ENCODE peak calls at places on chromosomes 12 and 14, in four cellular contexts. S is A549, U is GM12878, Q is HepG2. P is an unnamed sample.

GRCh38 chr14:49971156-49972141 is 78.6 kb downstream of the ARF6 start:
- DNase-seq in S (no peak), U (peak), Q (no peak), P (no peak)

GRCh38 chr12:79299447-79300198 is 391.1 kb downstream of the PAWR start:
- DNase-seq in S (no peak), U (no peak), Q (peak), P (no peak)

GRCh38 chr12:48265792-48266191 is 62.7 kb upstream of the OR10AD1 start:
- DNase-seq in S (no peak), U (no peak), Q (no peak), P (no peak)

GRCh38 chr12:18853570-18854366 is 115.8 kb downstream of the CAPZA3 start:
- DNase-seq in S (no peak), U (no peak), Q (no peak), P (no peak)

GRCh38 chr12:60842166-60842565 is 1246.3 kb downstream of the SLC16A7 start:
- DNase-seq in S (no peak), U (no peak), Q (no peak), P (no peak)

GRCh38 chr12:77953515-77953914 is 122.8 kb downstream of the NAV3 start:
- DNase-seq in S (no peak), U (no peak), Q (no peak), P (no peak)

GRCh38 chr12:98416845-98417244 is 98.5 kb upstream of the TMPO start:
- DNase-seq in S (peak), U (no peak), Q (no peak), P (peak)

GRCh38 chr14:92844220-92844619 is 50.1 kb downstream of the GOLGA5 start:
- DNase-seq in S (no peak), U (peak), Q (no peak), P (no peak)

GRCh38 chr12:2765052-2765451 is 29.7 kb upstream of the FKBP4 start:
- DNase-seq in S (no peak), U (no peak), Q (no peak), P (no peak)

GRCh38 chr12:30694412-30694955 is 1.2 kb downstream of the IPO8 start:
- DNase-seq in S (no peak), U (no peak), Q (no peak), P (peak)

GRCh38 chr14:104592785-104593184 is 11.8 kb downstream of the TMEM179 start:
- DNase-seq in S (no peak), U (no peak), Q (no peak), P (no peak)

GRCh38 chr12:64137117-64137516 is 85.0 kb downstream of the KICS2 start:
- DNase-seq in S (no peak), U (no peak), Q (no peak), P (no peak)

GRCh38 chr14:58677525-58677924 is 39.8 kb downstream of the DACT1 start:
- DNase-seq in S (no peak), U (no peak), Q (no peak), P (no peak)

GRCh38 chr14:99655521-99655920 is 10.6 kb downstream of the HHIPL1 start:
- DNase-seq in S (no peak), U (no peak), Q (no peak), P (no peak)

GRCh38 chr12:49126852-49127763 is 4.1 kb downstream of the TUBA1B start:
- DNase-seq in S (no peak), U (no peak), Q (no peak), P (peak)

GRCh38 chr12:48938805-48939204 is 13.5 kb upstream of the FKBP11 start:
- DNase-seq in S (no peak), U (no peak), Q (no peak), P (no peak)

GRCh38 chr12:48750215-48750614 is 33.7 kb upstream of the CCNT1 start:
- DNase-seq in S (no peak), U (no peak), Q (no peak), P (no peak)

GRCh38 chr12:9649532-9649940 is 20.0 kb upstream of the CLEC2D start:
- DNase-seq in S (no peak), U (peak), Q (no peak), P (peak)

GRCh38 chr14:39469094-39469710 is 37.0 kb upstream of the FBXO33 start:
- DNase-seq in S (no peak), U (no peak), Q (peak), P (peak)

GRCh38 chr12:122244565-122245371 is 18.9 kb upstream of the DIABLO start:
- DNase-seq in S (no peak), U (no peak), Q (no peak), P (no peak)

GRCh38 chr14:29236848-29237247 is 470.3 kb downstream of the FOXG1 start:
- DNase-seq in S (no peak), U (no peak), Q (no peak), P (no peak)

GRCh38 chr14:23569443-23570151 is 2.0 kb upstream of the AP1G2 start:
- DNase-seq in S (no peak), U (no peak), Q (peak), P (peak)

GRCh38 chr12:6434205-6435180 is 10.3 kb upstream of the CD27 start:
- DNase-seq in S (no peak), U (no peak), Q (no peak), P (no peak)

GRCh38 chr14:104377256-104377655 is 202.3 kb upstream of the C14orf180 start:
- DNase-seq in S (no peak), U (no peak), Q (no peak), P (no peak)

GRCh38 chr14:22071001-22071400 is 397.4 kb upstream of the OR4E1 start:
- DNase-seq in S (no peak), U (peak), Q (no peak), P (no peak)

GRCh38 chr12:13152756-13153155 is 43.8 kb upstream of the EMP1 start:
- DNase-seq in S (no peak), U (no peak), Q (no peak), P (no peak)

GRCh38 chr14:62667515-62667914 is 377.7 kb downstream of the KCNH5 start:
- DNase-seq in S (no peak), U (no peak), Q (no peak), P (no peak)

GRCh38 chr14:96091149-96091693 is 52.1 kb downstream of the C14orf132 start:
- DNase-seq in S (no peak), U (no peak), Q (no peak), P (no peak)

GRCh38 chr12:124295431-124296058 is 652 bp downstream of the RFLNA start:
- DNase-seq in S (no peak), U (no peak), Q (no peak), P (no peak)

GRCh38 chr12:96447256-96447655 is 42.1 kb upstream of the CFAP54 start:
- DNase-seq in S (no peak), U (no peak), Q (no peak), P (no peak)

GRCh38 chr12:56029166-56029519 is 8.3 kb downstream of the IKZF4 start:
- DNase-seq in S (no peak), U (no peak), Q (no peak), P (no peak)

GRCh38 chr12:32039341-32039740 is 67.3 kb upstream of the BICD1 start:
- DNase-seq in S (no peak), U (no peak), Q (no peak), P (peak)

GRCh38 chr12:110100315-110100970 is 23.7 kb upstream of the IFT81 start:
- DNase-seq in S (peak), U (peak), Q (peak), P (peak)

GRCh38 chr12:60501124-60501729 is 905.4 kb downstream of the SLC16A7 start:
- DNase-seq in S (no peak), U (no peak), Q (no peak), P (no peak)

GRCh38 chr12:2395352-2395977 is 342.7 kb downstream of the CACNA1C start:
- DNase-seq in S (peak), U (no peak), Q (peak), P (peak)

GRCh38 chr12:85874064-85874463 is at the start of gene NTS:
- DNase-seq in S (no peak), U (no peak), Q (no peak), P (no peak)

GRCh38 chr14:94043111-94043755 is 17.1 kb downstream of the OTUB2 start:
- DNase-seq in S (no peak), U (no peak), Q (no peak), P (no peak)

GRCh38 chr14:100362311-100362927 is 39.3 kb downstream of the SLC25A47 start:
- DNase-seq in S (no peak), U (no peak), Q (no peak), P (no peak)

GRCh38 chr12:85155791-85156190 is 119.6 kb downstream of the LRRIQ1 start:
- DNase-seq in S (no peak), U (no peak), Q (peak), P (no peak)

GRCh38 chr12:52691765-52692150 is 11.6 kb upstream of the KRT1 start:
- DNase-seq in S (no peak), U (no peak), Q (no peak), P (no peak)

GRCh38 chr12:52692253-52692652 is 11.1 kb downstream of the KRT77 start:
- DNase-seq in S (no peak), U (no peak), Q (peak), P (peak)

GRCh38 chr12:52689936-52690335 is 9.7 kb upstream of the KRT1 start:
- DNase-seq in S (no peak), U (no peak), Q (no peak), P (no peak)

GRCh38 chr12:52690351-52691075 is 10.3 kb upstream of the KRT1 start:
- DNase-seq in S (no peak), U (no peak), Q (no peak), P (no peak)

GRCh38 chr12:52691076-52691764 is 11.0 kb upstream of the KRT1 start:
- DNase-seq in S (no peak), U (no peak), Q (no peak), P (peak)
- TF ChIP-seq JUNB in S (no peak), U (no peak), Q (no peak), P (no peak)

GRCh38 chr12:11703378-11703777 is 53.9 kb downstream of the ETV6 start:
- DNase-seq in S (no peak), U (no peak), Q (no peak), P (no peak)
- TF ChIP-seq JUNB in S (no peak), U (no peak), Q (no peak), P (no peak)

GRCh38 chr12:66765204-66765603 is 86.3 kb upstream of the GRIP1 start:
- DNase-seq in S (no peak), U (no peak), Q (no peak), P (no peak)

GRCh38 chr12:66767454-66768002 is 88.7 kb upstream of the GRIP1 start:
- DNase-seq in S (no peak), U (no peak), Q (no peak), P (no peak)

GRCh38 chr12:66763453-66763852 is 84.6 kb upstream of the GRIP1 start:
- DNase-seq in S (no peak), U (no peak), Q (no peak), P (no peak)

DNA sequence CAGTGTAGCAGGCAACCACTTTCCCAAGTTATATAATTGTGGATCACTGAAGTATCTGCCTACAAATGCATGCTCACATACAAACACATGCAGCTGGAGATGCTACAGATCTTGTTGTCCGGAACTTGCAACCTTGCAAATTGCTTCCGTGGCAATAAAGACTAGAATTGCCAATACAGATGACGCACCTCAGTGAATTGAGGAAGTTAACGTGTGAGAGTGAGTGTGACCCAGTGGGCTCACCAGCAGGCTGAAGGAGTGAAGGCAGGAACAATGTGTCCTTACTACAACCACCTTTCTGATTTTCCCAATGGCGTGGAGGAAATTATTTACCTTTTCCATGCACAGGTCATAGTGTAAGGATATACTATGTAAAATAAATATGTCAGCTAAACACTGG is 89.4 kb upstream of the GRIP1 start:
- DNase-seq in S (no peak), U (no peak), Q (no peak), P (no peak)
- TF ChIP-seq JUNB in S (no peak), U (no peak), Q (no peak), P (no peak)

GRCh38 chr12:80766897-80767296 is 50.2 kb downstream of the MYF5 start:
- DNase-seq in S (no peak), U (peak), Q (no peak), P (no peak)
- TF ChIP-seq JUNB in S (no peak), U (no peak), Q (no peak), P (no peak)

DNA sequence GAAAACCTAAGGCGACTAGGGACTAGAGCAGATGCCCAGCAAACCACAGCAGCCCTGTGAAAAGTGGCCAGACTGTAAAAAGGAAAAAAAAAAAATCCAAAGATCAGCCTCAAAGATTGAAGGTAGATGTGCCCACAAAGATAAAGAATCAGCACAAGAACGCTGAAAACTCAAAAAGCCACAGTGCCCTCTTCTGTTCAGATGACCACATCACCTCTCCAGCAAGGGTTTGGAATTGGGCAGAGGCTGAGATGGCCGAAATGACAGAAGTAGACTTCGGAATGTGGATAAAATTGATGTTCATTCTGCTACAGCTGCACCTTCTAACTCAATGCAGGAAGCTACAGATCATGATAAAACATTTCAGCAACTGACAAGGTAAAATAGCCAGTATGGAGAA is 154.4 kb downstream of the GPHN start:
- DNase-seq in S (no peak), U (no peak), Q (peak), P (no peak)
- TF ChIP-seq JUNB in S (no peak), U (no peak), Q (no peak), P (no peak)

DNA sequence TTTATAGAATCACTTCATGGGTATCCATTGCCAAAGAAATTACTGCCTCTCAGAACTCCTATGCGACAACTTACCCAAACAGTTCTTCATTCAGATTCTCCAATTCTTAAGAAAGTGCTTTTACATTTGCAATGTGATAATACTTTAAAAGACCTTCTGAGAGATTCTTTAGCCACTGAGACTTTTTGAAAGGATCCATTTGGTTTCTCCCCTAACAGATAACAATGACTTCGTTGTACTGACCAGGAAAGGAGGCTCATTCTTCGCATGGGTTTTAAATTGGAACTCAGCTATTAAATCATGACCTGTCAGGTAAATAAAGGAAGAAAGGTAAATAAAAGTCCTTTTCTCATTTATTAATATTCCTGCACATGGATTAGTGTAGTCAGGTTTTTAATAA is 14.8 kb downstream of the ITPR2 start:
- DNase-seq in S (no peak), U (no peak), Q (no peak), P (no peak)
- TF ChIP-seq JUNB in S (no peak), U (no peak), Q (no peak), P (no peak)